ENCODE peak calls at places on chromosomes 11 and 22, in six cellular contexts. Q is HEK293T, G is nucleus accumbens, M is activated gamma-delta T cell, A is NCI-H1417, B is neural crest cell. N is an unnamed sample.

GRCh38 chr11:61586792-61587430 is 6.0 kb upstream of the SYT7 start:
- DNase-seq in Q (no peak), G (no peak), M (no peak), A (peak), B (no peak), N (peak)

GRCh38 chr11:14454861-14455632 is 44.6 kb downstream of the COPB1 start:
- DNase-seq in Q (peak), G (no peak), M (no peak), A (peak), B (no peak), N (no peak)

GRCh38 chr11:113376156-113376555 is 11.4 kb upstream of the ANKK1 start:
- DNase-seq in Q (no peak), G (no peak), M (no peak), A (no peak), B (no peak), N (no peak)

GRCh38 chr11:83612891-83613766 is 327.0 kb upstream of the CCDC90B start:
- DNase-seq in Q (no peak), G (no peak), M (no peak), A (peak), B (no peak), N (peak)

GRCh38 chr11:72577271-72577681 is 96.9 kb downstream of the PDE2A start:
- DNase-seq in Q (no peak), G (no peak), M (no peak), A (no peak), B (no peak), N (no peak)

GRCh38 chr11:10743354-10744035 is 7.6 kb upstream of the CTR9 start:
- DNase-seq in Q (no peak), G (no peak), M (peak), A (no peak), B (no peak), N (no peak)

GRCh38 chr22:38415561-38416321 is 39.3 kb downstream of the KCNJ4 start:
- DNase-seq in Q (peak), G (no peak), M (no peak), A (peak), B (no peak), N (no peak)

GRCh38 chr11:134511255-134511654 is 99.2 kb upstream of the B3GAT1 start:
- DNase-seq in Q (no peak), G (no peak), M (no peak), A (no peak), B (no peak), N (no peak)

GRCh38 chr11:117335399-117335798 is 7.7 kb downstream of the CEP164 start:
- DNase-seq in Q (no peak), G (no peak), M (no peak), A (no peak), B (no peak), N (no peak)

GRCh38 chr11:126355926-126356897 is 726 bp downstream of the ST3GAL4 start:
- DNase-seq in Q (peak), G (no peak), M (no peak), A (peak), B (no peak), N (peak)

N was measured in ELF-1.